ENCODE peak calls at places on chromosomes 4 and X, in ten cellular contexts. L is NT2/D1, X is PC-3, N is astrocyte, W is upper lobe of right lung, H is adrenal gland, K is BE2C, P is aorta, U is Panc1, O is GM23248. T is an unnamed sample.

GRCh38 chr4:8593268-8594096 is 917 bp downstream of the CPZ start:
- DNase-seq in H (no peak), W (no peak), N (no peak), L (no peak), P (no peak), O (peak; percentile 29), X (no peak), K (no peak), U (no peak), T (no peak)

GRCh38 chr4:30525662-30526061 is 194.5 kb upstream of the PCDH7 start:
- DNase-seq in H (no peak), K (no peak), W (no peak), L (peak; percentile 63), O (no peak), X (no peak), U (no peak), P (no peak), N (no peak), T (no peak)

GRCh38 chr4:122758033-122758432 is 25.5 kb downstream of the BBS12 start:
- DNase-seq in L (no peak), O (peak; percentile 69), X (peak; percentile 61), H (no peak), N (no peak), U (peak; percentile 35), W (no peak), K (no peak), P (no peak), T (peak; percentile 68)

GRCh38 chr4:138114434-138114833 is 127.7 kb downstream of the SLC7A11 start:
- DNase-seq in U (no peak), O (peak; percentile 3), W (no peak), P (no peak), H (no peak), K (no peak), X (no peak), L (no peak), N (no peak), T (peak; percentile 15)

GRCh38 chrX:22060952-22061351 is 28.8 kb downstream of the PHEX start:
- DNase-seq in N (no peak), P (no peak), U (no peak), W (no peak), L (no peak), X (no peak), K (no peak), O (no peak), H (no peak), T (peak; percentile 6)

GRCh38 chr4:112888617-112889016 is 160.8 kb upstream of the ANK2 start:
- DNase-seq in K (no peak), H (no peak), N (no peak), X (no peak), O (no peak), W (no peak), P (no peak), U (no peak), L (no peak), T (no peak)

GRCh38 chr4:142446965-142447474 is 399.1 kb downstream of the INPP4B start:
- DNase-seq in W (no peak), K (no peak), U (no peak), N (no peak), H (no peak), P (no peak), L (no peak), O (no peak), X (no peak), T (no peak)

GRCh38 chrX:144716187-144716586 is 531.1 kb upstream of the SPANXN1 start:
- DNase-seq in L (no peak), H (no peak), K (no peak), W (no peak), X (no peak), N (no peak), O (no peak), U (no peak), P (no peak), T (no peak)

GRCh38 chr4:140057693-140058092 is 96.3 kb downstream of the MAML3 start:
- DNase-seq in H (no peak), L (no peak), O (no peak), N (no peak), K (no peak), W (no peak), X (no peak), U (no peak), P (no peak), T (no peak)

GRCh38 chr4:73701116-73701515 is 39.3 kb upstream of the CXCL8 start:
- DNase-seq in K (no peak), W (no peak), N (no peak), X (peak; percentile 63), U (no peak), O (peak; percentile 45), H (no peak), P (no peak), L (no peak), T (peak; percentile 60)

GRCh38 chr4:174038481-174038880 is 245.0 kb downstream of the FBXO8 start:
- DNase-seq in L (no peak), O (peak; percentile 2), H (no peak), K (peak; percentile 40), N (no peak), U (no peak), W (no peak), X (no peak), P (no peak), T (no peak)

GRCh38 chr4:153564630-153565525 is 98.7 kb downstream of the TMEM131L start:
- DNase-seq in U (no peak), N (peak; percentile 48), X (peak; percentile 48), W (no peak), O (peak; percentile 58), L (no peak), K (peak; percentile 66), H (no peak), P (no peak), T (peak; percentile 57)

GRCh38 chr4:38001927-38002326 is 41.7 kb downstream of the PTTG2 start:
- DNase-seq in N (no peak), P (no peak), W (no peak), X (no peak), U (no peak), H (no peak), K (no peak), O (no peak), L (peak; percentile 36), T (no peak)

GRCh38 chr4:174828845-174829701 is at the start of gene GLRA3:
- DNase-seq in X (peak; percentile 6), U (no peak), O (peak; percentile 25), P (peak; percentile 44), N (peak; percentile 27), W (peak; percentile 80), L (peak; percentile 88), K (peak; percentile 91), H (peak; percentile 15), T (peak; percentile 47)

GRCh38 chr4:147192679-147193078 is 247.0 kb upstream of the TTC29 start:
- DNase-seq in N (no peak), W (no peak), O (no peak), H (no peak), L (no peak), X (no peak), P (no peak), K (no peak), U (no peak), T (peak; percentile 9)

GRCh38 chrX:51922561-51922960 is 29.1 kb downstream of the MAGED1 start:
- DNase-seq in X (no peak), K (no peak), O (no peak), H (no peak), W (no peak), U (no peak), N (no peak), P (no peak), L (peak; percentile 30), T (no peak)

GRCh38 chrX:51917600-51917999 is 24.2 kb downstream of the MAGED1 start:
- DNase-seq in N (no peak), O (no peak), P (no peak), H (no peak), W (no peak), L (no peak), U (no peak), X (no peak), K (no peak), T (no peak)
- H3K4me1 ChIP-seq in N (no peaks in the 10 kb centered on the region), O (no peaks in the 10 kb centered on the region), P (no peaks in the 10 kb centered on the region), H (no peaks in the 10 kb centered on the region), W (no peaks in the 10 kb centered on the region), L (no peaks in the 10 kb centered on the region), U (no peaks in the 10 kb centered on the region), X (no peaks in the 10 kb centered on the region), K (no peaks in the 10 kb centered on the region), T (no peaks in the 10 kb centered on the region)

DNA sequence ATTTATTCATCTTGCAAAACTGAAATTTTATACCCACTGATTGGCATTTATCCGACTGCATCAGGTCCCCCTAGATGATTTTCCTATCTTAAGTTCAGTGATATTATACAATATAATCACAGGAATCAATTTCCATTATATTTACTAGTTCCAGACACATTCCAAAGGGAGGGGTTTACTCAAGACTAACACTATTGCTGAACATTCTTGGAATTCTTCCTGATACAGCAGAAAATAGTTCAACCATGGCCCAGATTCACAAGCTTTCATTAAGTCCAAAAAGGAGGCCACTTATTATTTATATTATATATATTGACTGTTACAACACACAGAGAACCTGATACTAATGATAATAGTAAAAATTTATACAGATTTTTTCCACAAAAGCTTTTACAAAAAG is 2353.6 kb downstream of the PCDH7 start:
- DNase-seq in H (no peak), P (no peak), W (no peak), K (no peak), O (peak; percentile 56), L (no peak), U (no peak), X (peak; percentile 13), N (peak; percentile 57), T (peak; percentile 67)
- H3K4me1 ChIP-seq in H (no peaks in the 10 kb centered on the region), P (no peaks in the 10 kb centered on the region), W (no peaks in the 10 kb centered on the region), K (no peaks in the 10 kb centered on the region), O (peaks cover 40% of the 10 kb centered on the region), L (no peaks in the 10 kb centered on the region), U (no peaks in the 10 kb centered on the region), X (no peaks in the 10 kb centered on the region), N (peaks cover 13% of the 10 kb centered on the region), T (no peaks in the 10 kb centered on the region)

GRCh38 chr4:108359936-108360681 is 191.4 kb upstream of the LEF1 start:
- DNase-seq in K (no peak), L (no peak), O (no peak), X (no peak), W (no peak), H (no peak), N (peak; percentile 49), P (no peak), U (no peak), T (no peak)
- H3K4me1 ChIP-seq in K (peaks cover 25% of the 10 kb centered on the region), L (peaks cover 4% of the 10 kb centered on the region), O (peaks cover 15% of the 10 kb centered on the region), X (no peaks in the 10 kb centered on the region), W (peaks cover 19% of the 10 kb centered on the region), H (no peaks in the 10 kb centered on the region), N (peaks cover 19% of the 10 kb centered on the region), P (no peaks in the 10 kb centered on the region), U (no peaks in the 10 kb centered on the region), T (peaks cover 5% of the 10 kb centered on the region)

DNA sequence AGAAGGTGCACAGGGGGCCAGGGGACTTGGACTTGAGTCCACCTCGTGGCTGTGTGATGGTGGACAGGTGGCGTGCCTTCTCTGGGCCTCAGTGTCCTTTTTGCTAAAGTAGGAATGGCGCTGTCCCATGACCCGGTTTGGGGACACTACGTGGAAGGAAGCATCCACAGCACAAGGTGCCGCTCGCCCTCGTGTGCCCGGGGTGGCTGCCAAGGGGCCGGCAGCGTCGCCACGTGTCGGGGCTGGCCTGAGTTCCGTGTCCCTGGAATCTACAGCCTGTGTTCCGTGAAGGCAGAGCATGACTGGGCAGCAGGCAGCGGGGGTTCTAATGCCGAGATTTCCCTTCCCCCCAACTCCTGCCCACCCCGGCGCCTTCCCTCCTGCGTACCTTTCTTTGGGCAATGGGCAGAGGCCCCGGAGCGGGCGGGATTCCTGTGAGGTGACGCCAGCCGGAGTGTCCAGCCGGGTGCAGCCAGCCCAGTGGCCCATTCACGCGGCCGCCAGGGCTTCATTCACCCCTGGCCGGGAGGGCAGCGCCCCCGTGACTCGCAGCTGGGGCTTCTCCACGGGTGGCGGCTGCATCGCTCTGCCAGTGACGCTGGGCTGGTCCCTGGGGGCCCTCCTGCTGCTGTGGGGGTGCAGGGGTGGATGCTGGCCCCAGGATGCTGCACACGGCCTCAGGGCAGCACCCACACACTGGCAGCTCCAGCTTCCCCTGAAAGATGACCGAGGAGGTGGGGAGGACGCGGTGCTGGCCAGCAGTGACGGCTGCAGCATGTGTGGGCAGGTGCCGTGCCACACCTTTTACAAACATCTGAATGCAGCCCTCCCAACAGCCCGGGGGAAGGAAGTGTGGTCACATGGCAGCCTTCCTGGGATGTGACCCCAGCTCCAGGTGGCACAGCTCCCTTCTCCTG is 21.2 kb downstream of the DOK7 start:
- DNase-seq in W (no peak), X (peak; percentile 70), L (no peak), U (no peak), O (peak; percentile 73), P (peak; percentile 79), K (no peak), H (no peak), N (no peak), T (no peak)
- H3K4me1 ChIP-seq in W (peaks cover 14% of the 10 kb centered on the region), X (peaks cover 23% of the 10 kb centered on the region), L (peaks cover 67% of the 10 kb centered on the region), U (peaks cover 14% of the 10 kb centered on the region), O (peaks cover 19% of the 10 kb centered on the region), P (no peaks in the 10 kb centered on the region), K (no peaks in the 10 kb centered on the region), H (no peaks in the 10 kb centered on the region), N (peaks cover 10% of the 10 kb centered on the region), T (no peaks in the 10 kb centered on the region)

T was measured in fibroblast of lung.